ENCODE peak calls at places on chromosomes 13 and 19, in eight cellular contexts. I, C, F, M, S, V, Z and U are unnamed samples.

GRCh38 chr19:4844348-4845179 is 13.1 kb upstream of the TICAM1 start:
- DNase-seq in S (peak; percentile 52), V (no peak), C (no peak), Z (no peak), M (no peak), I (no peak), F (no peak), U (no peak)

GRCh38 chr13:42001580-42001979 is 40.7 kb upstream of the VWA8 start:
- DNase-seq in F (no peak), M (no peak), V (no peak), Z (no peak), I (no peak), S (no peak), C (no peak), U (no peak)

GRCh38 chr13:101018720-101019119 is 344.1 kb upstream of the TMTC4 start:
- DNase-seq in I (no peak), C (no peak), F (no peak), M (no peak), V (no peak), S (no peak), Z (no peak), U (no peak)

GRCh38 chr19:39304701-39305571 is 8.7 kb downstream of the IFNL1 start:
- DNase-seq in I (peak; percentile 45), V (no peak), F (no peak), Z (no peak), S (no peak), C (no peak), M (no peak), U (no peak)

GRCh38 chr13:45142440-45143345 is 22.4 kb downstream of the GTF2F2 start:
- DNase-seq in Z (peak; percentile 83), C (no peak), I (no peak), F (no peak), M (no peak), V (no peak), S (no peak), U (no peak)

GRCh38 chr13:41751277-41751676 is 209.6 kb downstream of the VWA8 start:
- DNase-seq in V (no peak), I (no peak), Z (no peak), M (no peak), C (no peak), F (no peak), S (peak; percentile 44), U (no peak)

GRCh38 chr19:35206379-35206778 is 22.2 kb downstream of the FAM187B start:
- DNase-seq in V (no peak), F (no peak), I (no peak), Z (no peak), M (no peak), S (no peak), C (no peak), U (no peak)

GRCh38 chr13:72390909-72391308 is 336.5 kb downstream of the MZT1 start:
- DNase-seq in F (no peak), C (no peak), I (no peak), Z (peak; percentile 48), S (no peak), M (no peak), V (no peak), U (no peak)

GRCh38 chr19:43562698-43563241 is 12.6 kb downstream of the XRCC1 start:
- DNase-seq in Z (no peak), S (peak; percentile 87), F (peak; percentile 69), C (peak; percentile 88), M (peak; percentile 14), I (peak; percentile 91), V (peak; percentile 35), U (peak; percentile 91)

GRCh38 chr19:49469828-49470614 is 4.0 kb upstream of the FLT3LG start:
- DNase-seq in S (no peak), M (no peak), V (no peak), I (no peak), Z (no peak), F (no peak), C (no peak), U (no peak)

GRCh38 chr19:47446534-47447469 is 24.9 kb downstream of the SLC8A2 start:
- DNase-seq in V (no peak), S (no peak), M (no peak), F (peak; percentile 45), I (no peak), C (peak; percentile 62), Z (peak; percentile 81), U (no peak)

GRCh38 chr13:94656766-94657165 is 55.1 kb downstream of the GPR180 start:
- DNase-seq in M (no peak), S (no peak), F (no peak), Z (no peak), C (no peak), I (no peak), V (no peak), U (no peak)

GRCh38 chr19:1855040-1855827 is 7.0 kb upstream of the REXO1 start:
- DNase-seq in V (peak; percentile 67), F (peak; percentile 92), S (peak; percentile 95), Z (peak; percentile 64), M (no peak), I (peak; percentile 92), C (peak; percentile 94), U (peak; percentile 91)

GRCh38 chr13:32314271-32314967 is 744 bp downstream of the ZAR1L start:
- DNase-seq in S (peak; percentile 61), Z (no peak), I (peak; percentile 69), C (peak; percentile 85), F (peak; percentile 65), M (no peak), V (no peak), U (peak; percentile 57)

GRCh38 chr19:11597202-11598102 is at the start of gene ZNF627:
- DNase-seq in S (peak; percentile 99), F (peak; percentile 99), V (peak; percentile 99), C (peak; percentile 99), M (peak; percentile 99), I (peak; percentile 100), Z (peak; percentile 96), U (peak; percentile 99)
- H3K4me3 ChIP-seq in S (peak within 1 kb of the TSS; percentile 75), F (peak within 1 kb of the TSS; percentile 97), V (peak within 1 kb of the TSS; percentile 86), C (peak within 1 kb of the TSS; percentile 87), M (peak within 1 kb of the TSS; percentile 93), I (peak within 1 kb of the TSS; percentile 100), Z (peak within 1 kb of the TSS; percentile 93), U (peak within 1 kb of the TSS; percentile 81)

DNA sequence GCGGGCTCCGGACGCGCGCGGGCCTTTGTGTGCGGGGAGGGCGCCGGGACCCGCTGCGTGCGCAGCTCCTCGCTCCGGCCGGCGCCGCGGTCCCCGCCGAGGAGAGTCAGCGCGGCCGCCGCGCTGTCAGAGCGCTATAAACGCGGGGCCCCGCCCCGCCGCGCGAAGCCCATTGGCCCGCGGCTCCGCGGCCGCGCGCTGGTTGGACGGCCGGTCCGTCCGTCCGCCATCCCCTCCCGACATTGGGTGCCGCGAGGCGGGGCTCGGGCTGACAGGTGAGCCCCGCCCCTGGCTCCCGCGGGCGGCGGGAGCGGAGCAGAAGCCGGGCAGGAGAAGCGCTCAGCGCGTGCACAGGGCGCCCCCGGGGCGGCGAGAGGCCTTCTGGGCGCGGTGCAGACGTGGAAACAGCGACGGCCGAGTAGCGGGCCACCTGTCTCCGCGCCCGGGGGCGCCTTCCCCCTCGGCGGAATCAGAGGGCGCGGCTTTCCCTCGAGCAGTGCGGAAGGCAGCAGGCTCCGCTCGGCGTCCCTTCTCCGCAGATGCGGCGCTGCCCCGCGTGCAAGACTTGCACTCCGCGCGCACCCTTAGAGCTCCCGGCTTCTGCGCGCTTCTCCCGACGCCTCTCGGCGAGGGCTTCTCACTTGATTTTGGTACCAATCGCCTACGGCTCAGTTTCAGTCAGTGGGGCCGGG is at the start of gene EFNB2:
- DNase-seq in M (no peak), V (peak; percentile 91), I (peak; percentile 93), S (peak; percentile 93), Z (peak; percentile 85), C (peak; percentile 92), F (peak; percentile 95), U (peak; percentile 94)
- TF ChIP-seq CTCF in M (no peak), V (peak; percentile 10), I (no peak), S (no peak), Z (no peak), C (no peak), F (no peak), U (no peak)

DNA sequence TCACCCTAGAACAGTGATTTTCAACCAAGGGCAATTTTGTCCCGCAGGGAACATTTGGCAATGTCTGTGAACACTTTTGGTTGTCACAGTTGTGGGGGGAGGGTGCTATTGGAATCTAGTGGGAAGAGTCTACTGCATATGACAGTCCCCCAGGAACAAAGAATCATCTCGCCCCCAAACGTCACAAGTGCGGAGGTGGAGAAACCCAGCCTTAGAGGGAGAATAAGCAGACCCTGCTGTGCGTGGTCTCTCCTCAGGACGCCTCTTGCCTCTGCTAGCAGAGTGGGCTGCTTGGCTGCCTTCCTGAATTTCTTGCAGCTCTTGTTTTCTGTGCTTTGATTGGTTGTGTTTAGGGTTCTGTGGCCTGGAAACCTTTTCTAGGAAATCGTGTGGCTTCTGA is 42.4 kb downstream of the NFIX start:
- DNase-seq in I (no peak), F (no peak), S (no peak), M (no peak), Z (no peak), C (no peak), V (no peak), U (no peak)
- H3K4me1 ChIP-seq in I (peaks cover 90% of the 10 kb centered on the region), F (no peaks in the 10 kb centered on the region), S (peaks cover 67% of the 10 kb centered on the region), M (peaks cover 75% of the 10 kb centered on the region), Z (peaks cover 57% of the 10 kb centered on the region), C (peaks cover 97% of the 10 kb centered on the region), V (peaks cover 67% of the 10 kb centered on the region), U (peaks cover 97% of the 10 kb centered on the region)

GRCh38 chr19:40603071-40603718 is 2.0 kb downstream of the LTBP4 start:
- DNase-seq in I (no peak), C (no peak), M (no peak), V (no peak), F (no peak), S (peak; percentile 22), Z (no peak), U (no peak)

GRCh38 chr19:40603719-40604646 is 2.8 kb downstream of the LTBP4 start:
- DNase-seq in F (peak; percentile 97), V (peak; percentile 99), Z (peak; percentile 99), C (peak; percentile 99), M (peak; percentile 97), I (peak; percentile 99), S (peak; percentile 98), U (peak; percentile 97)

GRCh38 chr19:40607311-40607871 is 6.2 kb downstream of the LTBP4 start:
- DNase-seq in I (no peak), V (no peak), F (no peak), C (no peak), S (peak; percentile 31), Z (no peak), M (no peak), U (no peak)

GRCh38 chr19:40604647-40605200 is 3.6 kb downstream of the LTBP4 start:
- DNase-seq in C (no peak), M (no peak), S (peak; percentile 33), F (no peak), Z (no peak), I (no peak), V (no peak), U (no peak)

DNA sequence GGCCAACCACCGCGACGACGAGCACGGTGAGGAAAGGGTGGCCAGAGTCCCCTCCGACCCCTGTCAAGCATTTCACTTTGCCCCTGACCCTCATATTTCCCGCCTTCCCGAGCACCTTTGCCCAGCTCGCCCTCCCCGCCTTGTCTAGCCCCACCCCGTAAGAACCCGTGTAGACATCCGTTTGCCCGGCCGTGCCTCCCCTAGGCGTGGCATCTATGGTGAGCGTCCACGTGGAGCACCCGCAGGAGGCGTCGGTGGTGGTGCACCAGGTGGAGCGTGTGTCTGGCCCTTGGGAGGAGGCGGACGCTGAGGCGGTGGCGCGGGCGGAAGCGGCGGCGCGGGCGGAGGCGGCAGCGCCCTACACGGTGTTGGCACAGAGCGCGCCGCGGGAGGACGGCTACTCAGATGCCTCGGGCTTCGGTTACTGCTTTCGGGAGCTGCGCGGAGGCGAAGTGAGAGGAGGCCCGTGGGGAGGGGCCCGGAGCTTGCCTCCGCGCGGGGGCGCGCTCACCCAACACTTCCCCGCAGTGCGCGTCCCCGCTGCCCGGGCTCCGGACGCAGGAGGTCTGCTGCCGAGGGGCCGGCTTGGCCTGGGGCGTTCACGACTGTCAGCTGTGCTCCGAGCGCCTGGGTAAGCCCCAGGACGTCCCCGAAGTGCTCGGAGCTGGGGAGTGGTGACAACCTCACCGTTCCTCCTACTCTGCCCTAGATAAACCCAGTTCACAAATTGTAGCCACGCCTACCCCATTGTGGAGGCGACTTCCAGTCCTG is 4.2 kb downstream of the LTBP4 start:
- DNase-seq in I (peak; percentile 83), M (no peak), C (peak; percentile 89), F (peak; percentile 74), V (peak; percentile 78), S (peak; percentile 72), Z (peak; percentile 78), U (peak; percentile 72)
- H3K4me3 ChIP-seq in I (peak overlapping the region; percentile 28), M (peak overlapping the region; percentile 91), C (peak overlapping the region; percentile 59), F (peak overlapping the region; percentile 48), V (peak overlapping the region; percentile 18), S (peak overlapping the region; percentile 50), Z (peak overlapping the region; percentile 48), U (peak overlapping the region; percentile 67)